ENCODE peak calls at places on chromosomes 2 and 18, in ten cellular contexts. D is substantia nigra; Q is activated CD4-positive, alpha-beta T cell treated with anti-CD3 and anti-CD28 coated beads, Interleukin-2, amount 50 U/mL, for 1 hour; J is heart right ventricle; K is GM03348; X is EL; Y is glomerular endothelial cell; P is right cardiac atrium; Z is mammary epithelial cell; A is central memory CD4-positive, alpha-beta T cell. O is an unnamed sample.

GRCh38 chr2:28753043-28753683 is 1.5 kb downstream of the PPP1CB start:
- DNase-seq in Y (peak), X (peak), A (peak), J (no peak), K (peak), D (peak), P (peak), Q (peak), Z (peak), O (peak)

GRCh38 chr2:9144047-9144446 is 62.6 kb upstream of the ASAP2 start:
- DNase-seq in Y (no peak), K (no peak), J (no peak), D (no peak), P (no peak), A (no peak), Q (no peak), Z (no peak), X (no peak), O (no peak)

GRCh38 chr2:40431600-40431955 is 20.3 kb downstream of the SLC8A1 start:
- DNase-seq in P (peak), X (peak), J (peak), K (peak), Q (no peak), Z (peak), D (no peak), A (no peak), Y (no peak), O (peak)

GRCh38 chr2:239818086-239818485 is 207.1 kb downstream of the NDUFA10 start:
- DNase-seq in Q (no peak), A (no peak), P (no peak), J (no peak), K (no peak), Y (no peak), Z (no peak), X (no peak), D (no peak), O (no peak)

GRCh38 chr2:113915067-113915819 is 25.4 kb downstream of the ACTR3 start:
- DNase-seq in J (no peak), Y (no peak), Z (no peak), A (no peak), Q (no peak), K (no peak), X (no peak), D (no peak), P (no peak), O (no peak)

GRCh38 chr2:215828528-215829184 is 184.7 kb downstream of the MREG start:
- DNase-seq in D (no peak), Z (peak), Q (peak), K (peak), P (no peak), J (no peak), X (peak), A (peak), Y (no peak), O (peak)

GRCh38 chr2:201807452-201807980 is 1.2 kb downstream of the CDK15 start:
- DNase-seq in A (no peak), Q (no peak), D (no peak), Y (no peak), Z (no peak), P (peak), J (peak), X (peak), K (peak), O (peak)

GRCh38 chr2:225041210-225041870 is 928 bp downstream of the DOCK10 start:
- DNase-seq in J (peak), Y (no peak), Q (peak), A (peak), D (peak), Z (peak), K (peak), P (peak), X (peak), O (peak)

GRCh38 chr2:144894612-144895300 is 374.8 kb upstream of the ZEB2 start:
- DNase-seq in P (no peak), Q (no peak), J (no peak), X (no peak), D (no peak), Z (no peak), K (no peak), A (no peak), Y (no peak), O (no peak)

GRCh38 chr18:43780782-43781340 is 503.6 kb upstream of the SYT4 start:
- DNase-seq in X (peak), J (no peak), K (peak), Y (no peak), P (no peak), A (no peak), Q (no peak), Z (peak), D (no peak), O (peak)

GRCh38 chr2:54522624-54523281 is 66.6 kb downstream of the SPTBN1 start:
- DNase-seq in Z (peak), Y (no peak), D (no peak), K (peak), J (no peak), A (peak), P (no peak), X (peak), Q (peak), O (peak)

GRCh38 chr18:45526120-45526841 is 89.0 kb upstream of the SLC14A2 start:
- DNase-seq in K (no peak), Q (no peak), A (no peak), X (no peak), Z (peak), P (no peak), Y (no peak), J (no peak), D (no peak), O (peak)

GRCh38 chr2:223043164-223043941 is 8.6 kb upstream of the KCNE4 start:
- DNase-seq in P (no peak), X (no peak), Q (no peak), J (no peak), K (no peak), Y (no peak), A (no peak), Z (no peak), D (no peak), O (no peak)

GRCh38 chr18:59502222-59502898 is 143.3 kb upstream of the LMAN1 start:
- DNase-seq in K (peak), Y (no peak), P (peak), A (no peak), J (no peak), Z (peak), X (peak), D (no peak), Q (no peak), O (peak)

GRCh38 chr2:137155351-137156104 is 390.2 kb downstream of the THSD7B start:
- DNase-seq in P (no peak), X (peak), A (no peak), K (peak), J (no peak), Y (no peak), Q (no peak), Z (peak), D (no peak), O (no peak)

GRCh38 chr18:9647496-9648323 is 33.4 kb upstream of the PPP4R1 start:
- DNase-seq in A (no peak), Y (no peak), Q (no peak), P (no peak), J (no peak), X (no peak), Z (peak), D (no peak), K (no peak), O (peak)

GRCh38 chr18:26103579-26103978 is 13.2 kb upstream of the SS18 start:
- DNase-seq in Q (peak), D (no peak), X (no peak), J (no peak), A (peak), P (no peak), Z (no peak), Y (no peak), K (no peak), O (no peak)

GRCh38 chr2:6864938-6865345 is 765 bp downstream of the CMPK2 start:
- DNase-seq in J (peak), Y (no peak), P (peak), Q (peak), A (no peak), X (no peak), K (no peak), D (no peak), Z (no peak), O (peak)

GRCh38 chr2:3603536-3604206 is 8.8 kb downstream of the COLEC11 start:
- DNase-seq in X (no peak), Q (no peak), P (no peak), K (peak), Z (no peak), A (no peak), Y (no peak), J (no peak), D (no peak), O (no peak)

GRCh38 chr2:179917272-179917671 is 55.9 kb upstream of the ZNF385B start:
- DNase-seq in X (peak), J (no peak), Q (no peak), D (no peak), P (no peak), Y (no peak), K (peak), Z (peak), A (no peak), O (peak)

GRCh38 chr2:37849908-37850307 is 75.2 kb upstream of the RMDN2 start:
- DNase-seq in Q (no peak), K (no peak), Y (no peak), Z (no peak), J (no peak), P (no peak), D (no peak), A (no peak), X (no peak), O (no peak)

GRCh38 chr2:237671466-237672173 is 44.2 kb downstream of the LRRFIP1 start:
- DNase-seq in J (no peak), Z (no peak), D (no peak), A (no peak), X (no peak), Y (no peak), Q (no peak), P (no peak), K (no peak), O (no peak)

GRCh38 chr2:84801816-84802215 is 79.1 kb downstream of the TRABD2A start:
- DNase-seq in Q (no peak), D (no peak), Y (no peak), X (no peak), P (no peak), Z (no peak), J (no peak), K (no peak), A (no peak), O (no peak)

GRCh38 chr2:104755026-104755856 is 98.7 kb upstream of the POU3F3 start:
- DNase-seq in A (no peak), Q (no peak), Z (no peak), P (peak), J (no peak), K (peak), D (peak), X (no peak), Y (no peak), O (no peak)

GRCh38 chr18:43484710-43485109 is 207.4 kb upstream of the SYT4 start:
- DNase-seq in D (no peak), K (no peak), A (no peak), P (no peak), Q (no peak), X (no peak), Z (peak), Y (no peak), J (no peak), O (no peak)

GRCh38 chr2:64065516-64065915 is 46.3 kb upstream of the VPS54 start:
- DNase-seq in P (no peak), Z (no peak), Y (no peak), D (no peak), Q (no peak), J (no peak), K (no peak), A (no peak), X (no peak), O (no peak)

GRCh38 chr2:184178229-184178628 is 420.1 kb upstream of the ZNF804A start:
- DNase-seq in X (peak), J (no peak), A (no peak), K (no peak), Z (no peak), P (no peak), Q (no peak), Y (no peak), D (no peak), O (no peak)

GRCh38 chr2:59888706-59889105 is 664.7 kb downstream of the BCL11A start:
- DNase-seq in Y (no peak), Q (no peak), D (no peak), P (no peak), X (no peak), A (no peak), K (no peak), J (no peak), Z (no peak), O (no peak)

GRCh38 chr18:13136056-13136688 is 82.4 kb upstream of the LDLRAD4 start:
- DNase-seq in P (no peak), Y (no peak), X (no peak), D (no peak), Z (peak), Q (peak), J (no peak), A (peak), K (no peak), O (no peak)

GRCh38 chr18:63422862-63423304 is 607 bp upstream of the VPS4B start:
- DNase-seq in P (no peak), A (no peak), Y (no peak), J (no peak), Q (no peak), D (no peak), Z (no peak), X (no peak), K (peak), O (no peak)

GRCh38 chr18:36835927-36836326 is 7.0 kb downstream of the KIAA1328 start:
- DNase-seq in Y (no peak), J (no peak), X (no peak), Z (no peak), A (no peak), K (no peak), P (no peak), D (no peak), Q (no peak), O (no peak)

GRCh38 chr2:28399946-28400345 is 7.3 kb downstream of the FOSL2 start:
- DNase-seq in Q (no peak), A (no peak), D (no peak), X (no peak), Y (no peak), K (no peak), Z (no peak), J (no peak), P (no peak), O (no peak)

GRCh38 chr2:132636346-132636745 is 33.7 kb downstream of the LYPD1 start:
- DNase-seq in Q (no peak), A (no peak), J (no peak), P (no peak), Y (no peak), K (no peak), X (no peak), D (no peak), Z (no peak), O (no peak)

GRCh38 chr2:162545254-162545653 is 201.3 kb downstream of the GCA start:
- DNase-seq in Q (no peak), Y (no peak), J (no peak), K (no peak), Z (no peak), A (no peak), X (no peak), D (no peak), P (no peak), O (no peak)

GRCh38 chr2:157838442-157839161 is 37.5 kb downstream of the ACVR1 start:
- DNase-seq in Z (peak), D (no peak), Y (no peak), Q (no peak), K (peak), A (no peak), X (peak), P (peak), J (peak), O (peak)

GRCh38 chr2:64865073-64865830 is 123.9 kb upstream of the SLC1A4 start:
- DNase-seq in J (peak), Y (no peak), A (peak), D (peak), K (peak), P (peak), X (peak), Z (peak), Q (peak), O (peak)

GRCh38 chr2:195498839-195499490 is 158.1 kb upstream of the SLC39A10 start:
- DNase-seq in X (peak), Z (no peak), J (no peak), P (no peak), Y (no peak), Q (no peak), D (no peak), K (peak), A (no peak), O (peak)

O was measured in fibroblast of lung.